ENCODE peak calls at places on chromosomes 13 and 19, in eight cellular contexts. One of them, this sample, is unnamed. For H3K27me3, the result is how much of the 10 kb centered on the place peaks cover.

GRCh38 chr19:13817018-13817614 is 21.9 kb downstream of the ZSWIM4 start:
- DNase-seq in AG04450: no peak
- DNase-seq in Peyer's patch: peak
- DNase-seq in WERI-Rb-1: no peak
- DNase-seq in naive thymus-derived CD4-positive, alpha-beta T cell: no peak
- DNase-seq in tibial artery: no peak
- DNase-seq in thoracic aorta: no peak
- DNase-seq in breast epithelium: no peak
- DNase-seq in this sample: no peak

GRCh38 chr19:18474366-18474887 is 36.5 kb upstream of the ISYNA1 start:
- DNase-seq in AG04450: no peak
- DNase-seq in Peyer's patch: no peak
- DNase-seq in WERI-Rb-1: no peak
- DNase-seq in naive thymus-derived CD4-positive, alpha-beta T cell: no peak
- DNase-seq in tibial artery: no peak
- DNase-seq in thoracic aorta: no peak
- DNase-seq in breast epithelium: no peak
- DNase-seq in this sample: no peak

GRCh38 chr19:54434112-54434861 is 14.7 kb upstream of the LENG8 start:
- DNase-seq in AG04450: no peak
- DNase-seq in Peyer's patch: no peak
- DNase-seq in WERI-Rb-1: peak
- DNase-seq in naive thymus-derived CD4-positive, alpha-beta T cell: no peak
- DNase-seq in tibial artery: no peak
- DNase-seq in thoracic aorta: no peak
- DNase-seq in breast epithelium: no peak
- DNase-seq in this sample: peak

GRCh38 chr19:19107663-19108062 is 30.6 kb downstream of the TMEM161A start:
- DNase-seq in AG04450: no peak
- DNase-seq in Peyer's patch: no peak
- DNase-seq in WERI-Rb-1: no peak
- DNase-seq in naive thymus-derived CD4-positive, alpha-beta T cell: no peak
- DNase-seq in tibial artery: no peak
- DNase-seq in thoracic aorta: no peak
- DNase-seq in breast epithelium: no peak
- DNase-seq in this sample: no peak

GRCh38 chr19:11833541-11833940 is 15.0 kb upstream of the ZNF439 start:
- DNase-seq in AG04450: no peak
- DNase-seq in Peyer's patch: no peak
- DNase-seq in WERI-Rb-1: no peak
- DNase-seq in naive thymus-derived CD4-positive, alpha-beta T cell: no peak
- DNase-seq in tibial artery: no peak
- DNase-seq in thoracic aorta: no peak
- DNase-seq in breast epithelium: no peak
- DNase-seq in this sample: no peak

GRCh38 chr19:1247747-1248453 is 483 bp upstream of the MIDN start:
- DNase-seq in AG04450: no peak
- DNase-seq in Peyer's patch: peak
- DNase-seq in WERI-Rb-1: peak
- DNase-seq in naive thymus-derived CD4-positive, alpha-beta T cell: peak
- DNase-seq in tibial artery: peak
- DNase-seq in thoracic aorta: no peak
- DNase-seq in breast epithelium: no peak
- DNase-seq in this sample: peak

GRCh38 chr19:19226663-19227062 is 14.9 kb downstream of the NCAN start:
- DNase-seq in AG04450: no peak
- DNase-seq in Peyer's patch: no peak
- DNase-seq in WERI-Rb-1: no peak
- DNase-seq in naive thymus-derived CD4-positive, alpha-beta T cell: no peak
- DNase-seq in tibial artery: no peak
- DNase-seq in thoracic aorta: no peak
- DNase-seq in breast epithelium: no peak
- DNase-seq in this sample: no peak

GRCh38 chr19:23409392-23410048 is 14.2 kb upstream of the ZNF91 start:
- DNase-seq in AG04450: no peak
- DNase-seq in Peyer's patch: peak
- DNase-seq in WERI-Rb-1: no peak
- DNase-seq in naive thymus-derived CD4-positive, alpha-beta T cell: no peak
- DNase-seq in tibial artery: no peak
- DNase-seq in thoracic aorta: no peak
- DNase-seq in breast epithelium: no peak
- DNase-seq in this sample: no peak

GRCh38 chr13:26978081-26978860 is 193.3 kb downstream of the USP12 start:
- DNase-seq in AG04450: no peak
- DNase-seq in Peyer's patch: no peak
- DNase-seq in WERI-Rb-1: no peak
- DNase-seq in naive thymus-derived CD4-positive, alpha-beta T cell: no peak
- DNase-seq in tibial artery: no peak
- DNase-seq in thoracic aorta: no peak
- DNase-seq in breast epithelium: no peak
- DNase-seq in this sample: no peak

GRCh38 chr13:97904059-97904458 is 49.4 kb upstream of the IPO5 start:
- DNase-seq in AG04450: no peak
- DNase-seq in Peyer's patch: no peak
- DNase-seq in WERI-Rb-1: no peak
- DNase-seq in naive thymus-derived CD4-positive, alpha-beta T cell: no peak
- DNase-seq in tibial artery: no peak
- DNase-seq in thoracic aorta: no peak
- DNase-seq in breast epithelium: no peak
- DNase-seq in this sample: no peak

GRCh38 chr13:110644892-110645521 is 29.7 kb downstream of the NAXD start:
- DNase-seq in AG04450: peak
- DNase-seq in Peyer's patch: peak
- DNase-seq in WERI-Rb-1: no peak
- DNase-seq in naive thymus-derived CD4-positive, alpha-beta T cell: peak
- DNase-seq in tibial artery: peak
- DNase-seq in thoracic aorta: no peak
- DNase-seq in breast epithelium: peak
- DNase-seq in this sample: peak

DNA sequence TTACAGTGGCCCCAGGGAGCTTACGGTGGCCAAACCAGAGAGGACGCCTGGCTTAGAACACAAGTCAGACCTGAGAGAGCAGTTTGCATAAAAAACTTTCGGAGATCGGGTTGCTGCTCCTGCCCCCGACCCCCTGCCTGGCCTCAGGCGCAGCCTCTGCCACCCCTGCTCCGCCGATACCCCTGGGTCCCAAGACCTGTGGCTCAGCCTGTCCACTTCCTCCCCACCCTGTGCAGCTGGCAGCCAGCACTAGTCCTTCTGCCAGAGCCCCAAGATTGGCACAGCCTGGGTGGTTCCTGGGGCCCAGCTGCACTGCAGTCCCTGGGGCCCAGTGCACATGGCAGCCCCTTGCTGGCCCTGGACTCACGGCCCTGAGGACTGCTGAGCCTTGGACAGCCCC is 56.2 kb upstream of the SOX1 start:
- DNase-seq in AG04450: no peak
- DNase-seq in Peyer's patch: no peak
- DNase-seq in WERI-Rb-1: no peak
- DNase-seq in naive thymus-derived CD4-positive, alpha-beta T cell: no peak
- DNase-seq in tibial artery: no peak
- DNase-seq in thoracic aorta: no peak
- DNase-seq in breast epithelium: no peak
- DNase-seq in this sample: no peak
- H3K27me3 ChIP-seq in AG04450: under half
- H3K27me3 ChIP-seq in Peyer's patch: under half
- H3K27me3 ChIP-seq in WERI-Rb-1: half or more
- H3K27me3 ChIP-seq in naive thymus-derived CD4-positive, alpha-beta T cell: under half
- H3K27me3 ChIP-seq in tibial artery: under half
- H3K27me3 ChIP-seq in thoracic aorta: under half
- H3K27me3 ChIP-seq in breast epithelium: under half
- H3K27me3 ChIP-seq in this sample: under half

GRCh38 chr19:41626877-41627276 is at the start of gene CEACAM4:
- DNase-seq in AG04450: no peak
- DNase-seq in Peyer's patch: no peak
- DNase-seq in WERI-Rb-1: no peak
- DNase-seq in naive thymus-derived CD4-positive, alpha-beta T cell: no peak
- DNase-seq in tibial artery: no peak
- DNase-seq in thoracic aorta: no peak
- DNase-seq in breast epithelium: no peak
- DNase-seq in this sample: peak

GRCh38 chr19:41627966-41628675 is 1.2 kb upstream of the CEACAM4 start:
- DNase-seq in AG04450: no peak
- DNase-seq in Peyer's patch: no peak
- DNase-seq in WERI-Rb-1: no peak
- DNase-seq in naive thymus-derived CD4-positive, alpha-beta T cell: no peak
- DNase-seq in tibial artery: no peak
- DNase-seq in thoracic aorta: no peak
- DNase-seq in breast epithelium: no peak
- DNase-seq in this sample: no peak

GRCh38 chr19:41623360-41623759 is 3.5 kb downstream of the CEACAM4 start:
- DNase-seq in AG04450: no peak
- DNase-seq in Peyer's patch: no peak
- DNase-seq in WERI-Rb-1: no peak
- DNase-seq in naive thymus-derived CD4-positive, alpha-beta T cell: no peak
- DNase-seq in tibial artery: no peak
- DNase-seq in thoracic aorta: no peak
- DNase-seq in breast epithelium: no peak
- DNase-seq in this sample: no peak

GRCh38 chr19:41624515-41624914 is 2.4 kb downstream of the CEACAM4 start:
- DNase-seq in AG04450: no peak
- DNase-seq in Peyer's patch: no peak
- DNase-seq in WERI-Rb-1: no peak
- DNase-seq in naive thymus-derived CD4-positive, alpha-beta T cell: no peak
- DNase-seq in tibial artery: no peak
- DNase-seq in thoracic aorta: no peak
- DNase-seq in breast epithelium: no peak
- DNase-seq in this sample: no peak

GRCh38 chr19:41626278-41626677 is 596 bp downstream of the CEACAM4 start:
- DNase-seq in AG04450: no peak
- DNase-seq in Peyer's patch: no peak
- DNase-seq in WERI-Rb-1: no peak
- DNase-seq in naive thymus-derived CD4-positive, alpha-beta T cell: no peak
- DNase-seq in tibial artery: no peak
- DNase-seq in thoracic aorta: no peak
- DNase-seq in breast epithelium: no peak
- DNase-seq in this sample: no peak
- H3K27me3 ChIP-seq in AG04450: under half
- H3K27me3 ChIP-seq in Peyer's patch: under half
- H3K27me3 ChIP-seq in WERI-Rb-1: half or more
- H3K27me3 ChIP-seq in naive thymus-derived CD4-positive, alpha-beta T cell: under half
- H3K27me3 ChIP-seq in tibial artery: under half
- H3K27me3 ChIP-seq in thoracic aorta: under half
- H3K27me3 ChIP-seq in breast epithelium: under half
- H3K27me3 ChIP-seq in this sample: under half

GRCh38 chr13:75145926-75146325 is 336.0 kb downstream of the TBC1D4 start:
- DNase-seq in AG04450: no peak
- DNase-seq in Peyer's patch: no peak
- DNase-seq in WERI-Rb-1: no peak
- DNase-seq in naive thymus-derived CD4-positive, alpha-beta T cell: no peak
- DNase-seq in tibial artery: no peak
- DNase-seq in thoracic aorta: no peak
- DNase-seq in breast epithelium: no peak
- DNase-seq in this sample: no peak

GRCh38 chr13:75153834-75154233 is 328.1 kb downstream of the TBC1D4 start:
- DNase-seq in AG04450: no peak
- DNase-seq in Peyer's patch: no peak
- DNase-seq in WERI-Rb-1: no peak
- DNase-seq in naive thymus-derived CD4-positive, alpha-beta T cell: no peak
- DNase-seq in tibial artery: no peak
- DNase-seq in thoracic aorta: no peak
- DNase-seq in breast epithelium: no peak
- DNase-seq in this sample: no peak

GRCh38 chr13:75153386-75153785 is 328.6 kb downstream of the TBC1D4 start:
- DNase-seq in AG04450: no peak
- DNase-seq in Peyer's patch: no peak
- DNase-seq in WERI-Rb-1: no peak
- DNase-seq in naive thymus-derived CD4-positive, alpha-beta T cell: no peak
- DNase-seq in tibial artery: no peak
- DNase-seq in thoracic aorta: no peak
- DNase-seq in breast epithelium: no peak
- DNase-seq in this sample: no peak

GRCh38 chr13:75151081-75151643 is 330.8 kb downstream of the TBC1D4 start:
- DNase-seq in AG04450: peak
- DNase-seq in Peyer's patch: no peak
- DNase-seq in WERI-Rb-1: no peak
- DNase-seq in naive thymus-derived CD4-positive, alpha-beta T cell: no peak
- DNase-seq in tibial artery: no peak
- DNase-seq in thoracic aorta: no peak
- DNase-seq in breast epithelium: no peak
- DNase-seq in this sample: no peak

DNA sequence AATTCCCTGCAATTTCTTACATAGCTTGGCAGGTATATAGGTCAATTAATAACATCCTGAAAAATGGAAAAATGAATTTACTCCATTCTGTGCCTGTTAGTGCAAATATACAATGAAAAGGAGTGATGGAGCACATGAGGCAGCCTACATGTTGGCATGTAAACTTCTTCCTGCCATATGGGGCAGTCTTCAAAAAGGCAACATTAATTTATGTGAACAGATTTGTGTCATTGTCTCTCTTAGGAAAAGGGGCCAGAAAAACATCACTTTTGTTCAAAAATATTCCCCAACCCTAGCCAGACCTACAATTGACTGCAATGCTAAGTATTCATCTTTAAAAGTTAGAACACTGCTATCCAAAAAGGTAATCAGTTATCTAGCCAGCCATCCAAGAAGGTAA is 332.2 kb downstream of the TBC1D4 start:
- DNase-seq in AG04450: no peak
- DNase-seq in Peyer's patch: no peak
- DNase-seq in WERI-Rb-1: no peak
- DNase-seq in naive thymus-derived CD4-positive, alpha-beta T cell: no peak
- DNase-seq in tibial artery: no peak
- DNase-seq in thoracic aorta: no peak
- DNase-seq in breast epithelium: no peak
- DNase-seq in this sample: no peak
- H3K27me3 ChIP-seq in AG04450: under half
- H3K27me3 ChIP-seq in Peyer's patch: under half
- H3K27me3 ChIP-seq in WERI-Rb-1: under half
- H3K27me3 ChIP-seq in naive thymus-derived CD4-positive, alpha-beta T cell: under half
- H3K27me3 ChIP-seq in tibial artery: under half
- H3K27me3 ChIP-seq in thoracic aorta: under half
- H3K27me3 ChIP-seq in breast epithelium: under half
- H3K27me3 ChIP-seq in this sample: under half

GRCh38 chr19:30119180-30119920 is 177.3 kb downstream of the URI1 start:
- DNase-seq in AG04450: no peak
- DNase-seq in Peyer's patch: no peak
- DNase-seq in WERI-Rb-1: no peak
- DNase-seq in naive thymus-derived CD4-positive, alpha-beta T cell: no peak
- DNase-seq in tibial artery: no peak
- DNase-seq in thoracic aorta: no peak
- DNase-seq in breast epithelium: no peak
- DNase-seq in this sample: no peak

GRCh38 chr19:30117636-30118145 is 175.7 kb downstream of the URI1 start:
- DNase-seq in AG04450: no peak
- DNase-seq in Peyer's patch: no peak
- DNase-seq in WERI-Rb-1: no peak
- DNase-seq in naive thymus-derived CD4-positive, alpha-beta T cell: no peak
- DNase-seq in tibial artery: no peak
- DNase-seq in thoracic aorta: no peak
- DNase-seq in breast epithelium: no peak
- DNase-seq in this sample: no peak

GRCh38 chr19:30116984-30117555 is 175.0 kb downstream of the URI1 start:
- DNase-seq in AG04450: no peak
- DNase-seq in Peyer's patch: no peak
- DNase-seq in WERI-Rb-1: peak
- DNase-seq in naive thymus-derived CD4-positive, alpha-beta T cell: no peak
- DNase-seq in tibial artery: no peak
- DNase-seq in thoracic aorta: no peak
- DNase-seq in breast epithelium: no peak
- DNase-seq in this sample: no peak

GRCh38 chr19:30118760-30119159 is 176.7 kb downstream of the URI1 start:
- DNase-seq in AG04450: no peak
- DNase-seq in Peyer's patch: no peak
- DNase-seq in WERI-Rb-1: no peak
- DNase-seq in naive thymus-derived CD4-positive, alpha-beta T cell: no peak
- DNase-seq in tibial artery: no peak
- DNase-seq in thoracic aorta: no peak
- DNase-seq in breast epithelium: no peak
- DNase-seq in this sample: no peak

GRCh38 chr19:30118221-30118620 is 176.2 kb downstream of the URI1 start:
- DNase-seq in AG04450: no peak
- DNase-seq in Peyer's patch: no peak
- DNase-seq in WERI-Rb-1: no peak
- DNase-seq in naive thymus-derived CD4-positive, alpha-beta T cell: no peak
- DNase-seq in tibial artery: no peak
- DNase-seq in thoracic aorta: no peak
- DNase-seq in breast epithelium: no peak
- DNase-seq in this sample: no peak
- H3K27me3 ChIP-seq in AG04450: under half
- H3K27me3 ChIP-seq in Peyer's patch: under half
- H3K27me3 ChIP-seq in WERI-Rb-1: under half
- H3K27me3 ChIP-seq in naive thymus-derived CD4-positive, alpha-beta T cell: under half
- H3K27me3 ChIP-seq in tibial artery: under half
- H3K27me3 ChIP-seq in thoracic aorta: under half
- H3K27me3 ChIP-seq in breast epithelium: under half
- H3K27me3 ChIP-seq in this sample: under half

This sample was measured in heart right ventricle.